ENCODE peak calls at places on chromosomes 6 and 20, in nine cellular contexts. One of them, this sample, is unnamed. For H3K4me1, the result is how much of the 10 kb centered on the place peaks cover.

GRCh38 chr6:35640017-35640664 is 48.6 kb downstream of the FKBP5 start:
- DNase-seq in neural progenitor cell: no peak
- DNase-seq in right lobe of liver: no peak
- DNase-seq in PC-3: peak
- DNase-seq in GM23338: no peak
- DNase-seq in keratinocyte: no peak
- DNase-seq in Peyer's patch: no peak
- DNase-seq in tibial nerve: no peak
- DNase-seq in tibial artery: no peak
- DNase-seq in this sample: no peak

GRCh38 chr20:59147197-59147596 is 16.4 kb upstream of the ZNF831 start:
- DNase-seq in tibial nerve: no peak
- DNase-seq in right lobe of liver: no peak
- DNase-seq in keratinocyte: no peak
- DNase-seq in PC-3: no peak
- DNase-seq in GM23338: no peak
- DNase-seq in neural progenitor cell: no peak
- DNase-seq in Peyer's patch: no peak
- DNase-seq in tibial artery: no peak
- DNase-seq in this sample: no peak

GRCh38 chr6:63371087-63371486 is 51.3 kb upstream of the LGSN start:
- DNase-seq in tibial nerve: no peak
- DNase-seq in neural progenitor cell: no peak
- DNase-seq in right lobe of liver: no peak
- DNase-seq in PC-3: no peak
- DNase-seq in Peyer's patch: no peak
- DNase-seq in keratinocyte: no peak
- DNase-seq in GM23338: no peak
- DNase-seq in tibial artery: no peak
- DNase-seq in this sample: no peak

GRCh38 chr6:136592930-136593673 is 42.9 kb upstream of the MAP7 start:
- DNase-seq in tibial nerve: no peak
- DNase-seq in PC-3: no peak
- DNase-seq in neural progenitor cell: no peak
- DNase-seq in tibial artery: no peak
- DNase-seq in GM23338: no peak
- DNase-seq in right lobe of liver: no peak
- DNase-seq in Peyer's patch: no peak
- DNase-seq in keratinocyte: no peak
- DNase-seq in this sample: no peak

GRCh38 chr6:24882835-24883555 is 52.8 kb downstream of the RIPOR2 start:
- DNase-seq in tibial artery: no peak
- DNase-seq in right lobe of liver: no peak
- DNase-seq in Peyer's patch: no peak
- DNase-seq in keratinocyte: no peak
- DNase-seq in PC-3: no peak
- DNase-seq in neural progenitor cell: no peak
- DNase-seq in tibial nerve: no peak
- DNase-seq in GM23338: no peak
- DNase-seq in this sample: no peak

GRCh38 chr6:170277893-170278742 is 12.8 kb downstream of the DLL1 start:
- DNase-seq in keratinocyte: no peak
- DNase-seq in tibial artery: no peak
- DNase-seq in Peyer's patch: no peak
- DNase-seq in PC-3: no peak
- DNase-seq in right lobe of liver: peak
- DNase-seq in tibial nerve: no peak
- DNase-seq in GM23338: peak
- DNase-seq in neural progenitor cell: no peak
- DNase-seq in this sample: no peak

GRCh38 chr20:52130406-52130805 is 61.2 kb downstream of the ZFP64 start:
- DNase-seq in keratinocyte: no peak
- DNase-seq in tibial nerve: no peak
- DNase-seq in neural progenitor cell: no peak
- DNase-seq in tibial artery: no peak
- DNase-seq in GM23338: no peak
- DNase-seq in Peyer's patch: no peak
- DNase-seq in right lobe of liver: no peak
- DNase-seq in PC-3: no peak
- DNase-seq in this sample: no peak

GRCh38 chr6:63543001-63543400 is 29.3 kb upstream of the LOC128125822 start:
- DNase-seq in neural progenitor cell: no peak
- DNase-seq in Peyer's patch: no peak
- DNase-seq in right lobe of liver: no peak
- DNase-seq in tibial nerve: no peak
- DNase-seq in tibial artery: no peak
- DNase-seq in keratinocyte: no peak
- DNase-seq in GM23338: no peak
- DNase-seq in PC-3: no peak
- DNase-seq in this sample: no peak

GRCh38 chr6:21005816-21006553 is 471.7 kb downstream of the CDKAL1 start:
- DNase-seq in neural progenitor cell: no peak
- DNase-seq in tibial artery: no peak
- DNase-seq in right lobe of liver: no peak
- DNase-seq in GM23338: no peak
- DNase-seq in tibial nerve: no peak
- DNase-seq in keratinocyte: peak
- DNase-seq in PC-3: peak
- DNase-seq in Peyer's patch: no peak
- DNase-seq in this sample: peak

GRCh38 chr6:82971877-82972460 is 93.7 kb downstream of the UBE3D start:
- DNase-seq in tibial artery: no peak
- DNase-seq in keratinocyte: no peak
- DNase-seq in PC-3: no peak
- DNase-seq in right lobe of liver: no peak
- DNase-seq in neural progenitor cell: no peak
- DNase-seq in Peyer's patch: no peak
- DNase-seq in tibial nerve: no peak
- DNase-seq in GM23338: no peak
- DNase-seq in this sample: no peak

GRCh38 chr20:50438986-50439407 is 71.2 kb upstream of the PTPN1 start:
- DNase-seq in tibial nerve: no peak
- DNase-seq in neural progenitor cell: no peak
- DNase-seq in right lobe of liver: no peak
- DNase-seq in tibial artery: peak
- DNase-seq in PC-3: peak
- DNase-seq in Peyer's patch: peak
- DNase-seq in keratinocyte: peak
- DNase-seq in GM23338: no peak
- DNase-seq in this sample: no peak

GRCh38 chr6:41413250-41413649 is 77.8 kb downstream of the NCR2 start:
- DNase-seq in right lobe of liver: no peak
- DNase-seq in Peyer's patch: no peak
- DNase-seq in GM23338: peak
- DNase-seq in PC-3: no peak
- DNase-seq in neural progenitor cell: peak
- DNase-seq in keratinocyte: no peak
- DNase-seq in tibial nerve: no peak
- DNase-seq in tibial artery: no peak
- DNase-seq in this sample: no peak

GRCh38 chr6:106490030-106490429 is 129.5 kb downstream of the CRYBG1 start:
- DNase-seq in GM23338: no peak
- DNase-seq in neural progenitor cell: no peak
- DNase-seq in Peyer's patch: no peak
- DNase-seq in right lobe of liver: no peak
- DNase-seq in PC-3: no peak
- DNase-seq in tibial artery: no peak
- DNase-seq in keratinocyte: no peak
- DNase-seq in tibial nerve: no peak
- DNase-seq in this sample: no peak

GRCh38 chr6:125165256-125165655 is 11.7 kb downstream of the TPD52L1 start:
- DNase-seq in tibial artery: no peak
- DNase-seq in Peyer's patch: no peak
- DNase-seq in tibial nerve: no peak
- DNase-seq in GM23338: no peak
- DNase-seq in keratinocyte: no peak
- DNase-seq in PC-3: no peak
- DNase-seq in neural progenitor cell: no peak
- DNase-seq in right lobe of liver: no peak
- DNase-seq in this sample: no peak

DNA sequence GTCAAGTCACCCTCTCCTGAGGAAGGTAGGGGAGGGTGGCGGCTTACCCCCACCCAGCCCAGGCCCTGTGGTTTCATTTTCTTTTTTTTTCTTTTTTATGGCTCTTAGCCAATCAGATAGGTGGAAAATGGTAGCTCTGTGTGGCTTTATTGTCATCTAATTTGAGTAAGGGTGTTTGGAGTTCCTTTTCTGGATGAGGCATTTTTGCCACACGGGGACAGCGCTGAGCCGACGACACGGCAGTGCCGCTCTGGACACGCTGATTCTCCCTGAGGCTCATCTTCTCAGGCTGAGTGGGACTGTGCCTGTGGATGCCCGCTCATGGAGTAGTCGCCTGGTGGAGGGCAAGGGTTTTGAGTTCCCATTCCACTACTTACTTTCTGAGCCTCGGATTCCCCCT is 37.6 kb upstream of the ANGPT4 start:
- DNase-seq in GM23338: peak
- DNase-seq in right lobe of liver: no peak
- DNase-seq in Peyer's patch: no peak
- DNase-seq in tibial nerve: no peak
- DNase-seq in keratinocyte: no peak
- DNase-seq in tibial artery: peak
- DNase-seq in neural progenitor cell: peak
- DNase-seq in PC-3: peak
- DNase-seq in this sample: no peak
- TF ChIP-seq CTCF in GM23338: peak
- TF ChIP-seq CTCF in right lobe of liver: peak
- TF ChIP-seq CTCF in Peyer's patch: peak
- TF ChIP-seq CTCF in tibial nerve: no peak
- TF ChIP-seq CTCF in keratinocyte: no peak
- TF ChIP-seq CTCF in tibial artery: peak
- TF ChIP-seq CTCF in neural progenitor cell: peak
- TF ChIP-seq CTCF in PC-3: peak
- TF ChIP-seq CTCF in this sample: no peak

DNA sequence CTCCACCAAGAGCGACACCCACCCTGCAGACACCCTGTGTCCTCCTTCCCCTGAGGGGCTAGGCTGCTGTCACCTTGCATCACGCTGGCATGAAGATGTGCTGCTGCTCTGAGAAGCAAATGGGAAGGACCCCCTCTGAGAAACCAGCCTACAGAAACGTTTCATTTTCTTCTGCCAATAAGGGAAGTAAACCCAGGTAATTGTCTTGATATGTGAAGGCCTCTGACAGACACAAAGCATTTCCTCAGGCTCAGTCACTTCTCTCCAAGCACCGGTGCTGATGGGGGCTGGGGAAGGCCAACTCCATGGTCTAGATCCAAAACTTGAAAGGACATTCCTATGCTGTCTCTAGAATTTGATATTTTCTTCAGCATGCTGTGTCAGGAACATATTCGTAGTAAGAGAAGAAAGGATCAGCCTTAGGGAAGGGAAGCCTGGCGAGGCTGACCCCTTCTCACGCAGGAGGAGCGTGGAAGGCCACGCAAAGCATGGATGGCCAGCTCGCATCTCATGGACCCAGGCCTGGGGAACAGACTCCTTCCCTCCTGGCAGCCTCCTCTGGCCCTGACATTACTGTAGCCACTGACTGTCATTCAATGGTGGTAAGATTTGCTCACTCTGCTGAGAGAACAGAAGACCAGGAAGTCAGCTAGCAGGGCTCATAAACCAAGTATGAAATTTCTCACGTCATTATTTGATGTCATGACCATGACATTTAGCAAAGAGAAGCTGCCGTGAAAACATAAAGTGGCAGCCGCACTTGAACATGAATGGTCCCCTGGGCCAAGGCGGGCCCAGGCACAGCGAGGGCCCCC is 20.4 kb downstream of the ACSS1 start:
- DNase-seq in right lobe of liver: peak
- DNase-seq in tibial nerve: no peak
- DNase-seq in tibial artery: peak
- DNase-seq in neural progenitor cell: no peak
- DNase-seq in GM23338: no peak
- DNase-seq in Peyer's patch: no peak
- DNase-seq in keratinocyte: no peak
- DNase-seq in PC-3: no peak
- DNase-seq in this sample: no peak
- H3K4me1 ChIP-seq in right lobe of liver: under half
- H3K4me1 ChIP-seq in tibial nerve: under half
- H3K4me1 ChIP-seq in tibial artery: half or more
- H3K4me1 ChIP-seq in neural progenitor cell: under half
- H3K4me1 ChIP-seq in GM23338: under half
- H3K4me1 ChIP-seq in Peyer's patch: half or more
- H3K4me1 ChIP-seq in keratinocyte: under half
- H3K4me1 ChIP-seq in PC-3: under half
- H3K4me1 ChIP-seq in this sample: half or more

GRCh38 chr6:133040025-133040838 is 200.9 kb upstream of the EYA4 start:
- DNase-seq in PC-3: peak
- DNase-seq in tibial artery: no peak
- DNase-seq in Peyer's patch: no peak
- DNase-seq in keratinocyte: no peak
- DNase-seq in right lobe of liver: no peak
- DNase-seq in neural progenitor cell: peak
- DNase-seq in GM23338: peak
- DNase-seq in tibial nerve: no peak
- DNase-seq in this sample: peak
- TF ChIP-seq CTCF in PC-3: peak
- TF ChIP-seq CTCF in tibial artery: no peak
- TF ChIP-seq CTCF in Peyer's patch: no peak
- TF ChIP-seq CTCF in keratinocyte: peak
- TF ChIP-seq CTCF in right lobe of liver: peak
- TF ChIP-seq CTCF in neural progenitor cell: peak
- TF ChIP-seq CTCF in GM23338: peak
- TF ChIP-seq CTCF in tibial nerve: no peak
- TF ChIP-seq CTCF in this sample: no peak

GRCh38 chr6:123527406-123527805 is 109.3 kb downstream of the TRDN start:
- DNase-seq in right lobe of liver: no peak
- DNase-seq in keratinocyte: no peak
- DNase-seq in tibial nerve: no peak
- DNase-seq in Peyer's patch: no peak
- DNase-seq in GM23338: no peak
- DNase-seq in tibial artery: no peak
- DNase-seq in neural progenitor cell: no peak
- DNase-seq in PC-3: no peak
- DNase-seq in this sample: no peak

GRCh38 chr6:123529843-123530242 is 106.9 kb downstream of the TRDN start:
- DNase-seq in PC-3: no peak
- DNase-seq in right lobe of liver: no peak
- DNase-seq in Peyer's patch: no peak
- DNase-seq in keratinocyte: no peak
- DNase-seq in GM23338: no peak
- DNase-seq in neural progenitor cell: no peak
- DNase-seq in tibial artery: no peak
- DNase-seq in tibial nerve: no peak
- DNase-seq in this sample: no peak

GRCh38 chr6:123524781-123525180 is 112.0 kb downstream of the TRDN start:
- DNase-seq in tibial artery: no peak
- DNase-seq in GM23338: no peak
- DNase-seq in Peyer's patch: no peak
- DNase-seq in right lobe of liver: no peak
- DNase-seq in keratinocyte: no peak
- DNase-seq in tibial nerve: no peak
- DNase-seq in PC-3: no peak
- DNase-seq in neural progenitor cell: no peak
- DNase-seq in this sample: no peak

GRCh38 chr6:123529058-123529457 is 107.7 kb downstream of the TRDN start:
- DNase-seq in keratinocyte: no peak
- DNase-seq in neural progenitor cell: no peak
- DNase-seq in Peyer's patch: no peak
- DNase-seq in tibial artery: no peak
- DNase-seq in tibial nerve: no peak
- DNase-seq in right lobe of liver: no peak
- DNase-seq in GM23338: no peak
- DNase-seq in PC-3: no peak
- DNase-seq in this sample: no peak

GRCh38 chr6:123526128-123526527 is 110.6 kb downstream of the TRDN start:
- DNase-seq in GM23338: no peak
- DNase-seq in neural progenitor cell: no peak
- DNase-seq in Peyer's patch: no peak
- DNase-seq in keratinocyte: no peak
- DNase-seq in right lobe of liver: no peak
- DNase-seq in tibial nerve: no peak
- DNase-seq in PC-3: no peak
- DNase-seq in tibial artery: no peak
- DNase-seq in this sample: no peak
- H3K4me1 ChIP-seq in GM23338: under half
- H3K4me1 ChIP-seq in neural progenitor cell: under half
- H3K4me1 ChIP-seq in Peyer's patch: under half
- H3K4me1 ChIP-seq in keratinocyte: under half
- H3K4me1 ChIP-seq in right lobe of liver: under half
- H3K4me1 ChIP-seq in tibial nerve: under half
- H3K4me1 ChIP-seq in PC-3: under half
- H3K4me1 ChIP-seq in tibial artery: under half
- H3K4me1 ChIP-seq in this sample: under half

This sample was measured in mucosa of descending colon.